ENCODE peak calls at places on chromosomes 2 and 18, in seven cellular contexts. B is heart left ventricle; C is HTR-8/SVneo; M is esophagus squamous epithelium; U is activated effector memory CD4-positive, alpha-beta T cell treated with Interleukin-2 at 50 U/mL for 16 hours; K is Daoy; O is NCI-H460. S is an unnamed sample.

GRCh38 chr2:54461251-54461650 is 5.1 kb downstream of the SPTBN1 start:
- DNase-seq in B (no peak), C (no peak), M (no peak), U (no peak), K (peak; percentile 4), O (no peak), S (no peak)

GRCh38 chr2:172496096-172496709 is 59.7 kb upstream of the PDK1 start:
- DNase-seq in B (no peak), C (no peak), M (no peak), U (peak; percentile 17), K (no peak), O (no peak), S (no peak)

GRCh38 chr18:38706373-38706772 is 1140.8 kb upstream of the CELF4 start:
- DNase-seq in B (no peak), C (no peak), M (no peak), U (no peak), K (no peak), O (no peak), S (no peak)

GRCh38 chr2:12835733-12836132 is 119.0 kb downstream of the TRIB2 start:
- DNase-seq in B (peak; percentile 39), C (no peak), M (no peak), U (no peak), K (no peak), O (no peak), S (no peak)

GRCh38 chr2:11396690-11396985 is 52.2 kb upstream of the ROCK2 start:
- DNase-seq in B (no peak), C (no peak), M (no peak), U (no peak), K (no peak), O (no peak), S (no peak)

GRCh38 chr2:6637329-6637728 is 228.4 kb downstream of the CMPK2 start:
- DNase-seq in B (no peak), C (no peak), M (no peak), U (no peak), K (no peak), O (no peak), S (no peak)

GRCh38 chr18:78788161-78788560 is 191.5 kb upstream of the SALL3 start:
- DNase-seq in B (no peak), C (no peak), M (no peak), U (no peak), K (no peak), O (no peak), S (no peak)

GRCh38 chr2:71697106-71698010 is 244.0 kb downstream of the DYSF start:
- DNase-seq in B (no peak), C (no peak), M (no peak), U (no peak), K (no peak), O (no peak), S (peak; percentile 55)

GRCh38 chr18:23580677-23581367 is 5.5 kb downstream of the NPC1 start:
- DNase-seq in B (no peak), C (no peak), M (no peak), U (no peak), K (peak; percentile 70), O (no peak), S (no peak)

GRCh38 chr18:34153711-34154110 is 71.0 kb downstream of the NOL4 start:
- DNase-seq in B (no peak), C (peak; percentile 0), M (no peak), U (no peak), K (peak; percentile 66), O (peak; percentile 15), S (no peak)

GRCh38 chr2:402721-403120 is 114.8 kb upstream of the ALKAL2 start:
- DNase-seq in B (no peak), C (no peak), M (no peak), U (no peak), K (no peak), O (no peak), S (no peak)

GRCh38 chr2:11071207-11071606 is 84.1 kb upstream of the SLC66A3 start:
- DNase-seq in B (no peak), C (no peak), M (no peak), U (no peak), K (peak; percentile 35), O (no peak), S (no peak)

GRCh38 chr18:8951491-8951890 is 151.0 kb upstream of the NDUFV2 start:
- DNase-seq in B (no peak), C (no peak), M (no peak), U (no peak), K (no peak), O (no peak), S (no peak)

GRCh38 chr2:101026253-101026701 is 24.2 kb downstream of the RPL31 start:
- DNase-seq in B (no peak), C (no peak), M (no peak), U (no peak), K (no peak), O (no peak), S (no peak)

GRCh38 chr2:2331905-2332280 is 818 bp upstream of the MYT1L start:
- DNase-seq in B (no peak), C (no peak), M (no peak), U (no peak), K (peak; percentile 74), O (no peak), S (no peak)

GRCh38 chr2:53969285-53970094 is 1.3 kb downstream of the PSME4 start:
- DNase-seq in B (no peak), C (peak; percentile 68), M (no peak), U (no peak), K (peak; percentile 72), O (peak; percentile 84), S (no peak)

GRCh38 chr2:121479882-121480522 is 50.7 kb upstream of the RNU4ATAC start:
- DNase-seq in B (no peak), C (no peak), M (no peak), U (no peak), K (peak; percentile 47), O (no peak), S (no peak)

GRCh38 chr2:36952748-36953197 is 13.6 kb downstream of the STRN start:
- DNase-seq in B (no peak), C (no peak), M (no peak), U (no peak), K (no peak), O (no peak), S (no peak)

GRCh38 chr2:144426981-144427479 is 92.9 kb downstream of the ZEB2 start:
- DNase-seq in B (no peak), C (peak; percentile 8), M (no peak), U (no peak), K (peak; percentile 51), O (no peak), S (no peak)

GRCh38 chr2:225428360-225428759 is 28.9 kb downstream of the NYAP2 start:
- DNase-seq in B (no peak), C (no peak), M (no peak), U (no peak), K (no peak), O (no peak), S (no peak)

GRCh38 chr2:2057125-2057721 is 273.9 kb downstream of the MYT1L start:
- DNase-seq in B (peak; percentile 91), C (no peak), M (peak; percentile 25), U (peak; percentile 27), K (peak; percentile 97), O (peak; percentile 1), S (no peak)

GRCh38 chr18:5868218-5868904 is 27.0 kb downstream of the TMEM200C start:
- DNase-seq in B (peak; percentile 65), C (peak; percentile 34), M (peak; percentile 6), U (no peak), K (peak; percentile 70), O (peak; percentile 83), S (peak; percentile 81)

GRCh38 chr18:49935215-49935614 is 121.9 kb upstream of the ACAA2 start:
- DNase-seq in B (no peak), C (no peak), M (no peak), U (no peak), K (no peak), O (no peak), S (no peak)

GRCh38 chr2:24819442-24820174 is 26.4 kb downstream of the CENPO start:
- DNase-seq in B (no peak), C (no peak), M (no peak), U (no peak), K (no peak), O (no peak), S (no peak)

GRCh38 chr2:47494267-47495130 is 91.5 kb downstream of the MSH2 start:
- DNase-seq in B (no peak), C (no peak), M (no peak), U (no peak), K (no peak), O (no peak), S (no peak)

GRCh38 chr2:46363535-46364170 is 66.4 kb downstream of the EPAS1 start:
- DNase-seq in B (no peak), C (no peak), M (no peak), U (no peak), K (peak; percentile 15), O (no peak), S (no peak)

GRCh38 chr2:12044857-12045256 is 298.4 kb downstream of the LPIN1 start:
- DNase-seq in B (no peak), C (no peak), M (no peak), U (peak; percentile 51), K (no peak), O (no peak), S (no peak)

GRCh38 chr2:159131882-159132281 is 154.6 kb downstream of the WDSUB1 start:
- DNase-seq in B (no peak), C (peak; percentile 30), M (no peak), U (no peak), K (peak; percentile 88), O (no peak), S (no peak)

GRCh38 chr2:20273045-20273444 is 48.1 kb upstream of the SDC1 start:
- DNase-seq in B (no peak), C (no peak), M (no peak), U (no peak), K (no peak), O (no peak), S (no peak)

GRCh38 chr2:65077898-65078297 is 21.7 kb downstream of the CEP68 start:
- DNase-seq in B (no peak), C (no peak), M (no peak), U (no peak), K (no peak), O (no peak), S (no peak)

GRCh38 chr2:46299365-46300263 is 2.4 kb downstream of the EPAS1 start:
- DNase-seq in B (peak; percentile 78), C (no peak), M (no peak), U (no peak), K (peak; percentile 41), O (peak; percentile 53), S (peak; percentile 87)